ENCODE peak calls at places on chromosomes 11 and 22, in nine cellular contexts. H, L, E, Z, V, S, J, R and M are unnamed samples.
A peak's percentile ranks its signal among the peaks of the same experiment; 100 is the strongest.

GRCh38 chr11:12079726-12080556 is 30.4 kb upstream of the MICAL2 start:
- DNase-seq in L (peak; percentile 30), R (peak; percentile 49), J (no peak), Z (peak; percentile 55), V (peak; percentile 50), E (peak; percentile 51), S (no peak), H (peak; percentile 84), M (peak; percentile 44)

GRCh38 chr22:32341122-32341740 is 16.4 kb upstream of the RFPL3 start:
- DNase-seq in L (no peak), R (no peak), Z (no peak), S (no peak), H (no peak), E (peak; percentile 7), V (peak; percentile 17), J (no peak), M (no peak)

GRCh38 chr11:86511086-86511551 is 136.4 kb downstream of the CCDC81 start:
- DNase-seq in R (no peak), J (no peak), H (no peak), Z (no peak), V (no peak), S (no peak), E (no peak), L (no peak), M (no peak)

GRCh38 chr11:26712497-26712896 is 9.4 kb downstream of the SLC5A12 start:
- DNase-seq in J (no peak), L (no peak), H (no peak), V (no peak), E (no peak), S (no peak), Z (no peak), R (no peak), M (no peak)

GRCh38 chr11:10651579-10652361 is 41.8 kb downstream of the IRAG1 start:
- DNase-seq in E (no peak), J (no peak), S (no peak), R (no peak), H (no peak), L (no peak), Z (no peak), V (no peak), M (no peak)

GRCh38 chr11:13229136-13229535 is 48.5 kb upstream of the BMAL1 start:
- DNase-seq in E (no peak), H (no peak), S (no peak), Z (no peak), L (no peak), V (no peak), R (no peak), J (no peak), M (no peak)

GRCh38 chr11:8296872-8297271 is 33.2 kb upstream of the LMO1 start:
- DNase-seq in V (no peak), R (no peak), E (no peak), L (no peak), J (no peak), Z (no peak), S (no peak), H (no peak), M (no peak)

GRCh38 chr11:35390737-35391682 is 28.3 kb downstream of the SLC1A2 start:
- DNase-seq in L (peak; percentile 35), Z (no peak), E (no peak), J (no peak), S (no peak), V (peak; percentile 59), H (no peak), R (no peak), M (no peak)

GRCh38 chr11:18312012-18312411 is 9.9 kb downstream of the HPS5 start:
- DNase-seq in E (no peak), L (no peak), H (no peak), V (no peak), Z (no peak), S (no peak), J (no peak), R (no peak), M (no peak)

GRCh38 chr11:119433369-119433749 is 10.4 kb upstream of the THY1 start:
- DNase-seq in J (no peak), V (no peak), E (no peak), S (no peak), H (no peak), Z (no peak), R (no peak), L (no peak), M (no peak)

GRCh38 chr22:33620085-33620484 is 300.2 kb downstream of the LARGE1 start:
- DNase-seq in R (no peak), V (no peak), Z (no peak), E (no peak), H (no peak), S (no peak), J (no peak), L (no peak), M (no peak)

GRCh38 chr22:19721486-19722172 is 1.7 kb upstream of the GP1BB start:
- DNase-seq in V (no peak), R (no peak), E (no peak), Z (no peak), S (no peak), L (no peak), J (no peak), H (no peak), M (no peak)

GRCh38 chr22:30695351-30695762 is 683 bp downstream of the OSBP2 start:
- DNase-seq in J (no peak), V (no peak), R (no peak), S (no peak), Z (peak; percentile 37), H (peak; percentile 24), L (no peak), E (peak; percentile 39), M (peak; percentile 44)

GRCh38 chr22:36327922-36328551 is 59.7 kb downstream of the MYH9 start:
- DNase-seq in H (peak; percentile 76), V (no peak), S (no peak), L (peak; percentile 66), Z (peak; percentile 59), E (no peak), J (no peak), R (no peak), M (no peak)

GRCh38 chr22:19526702-19527111 is 2.5 kb upstream of the CLDN5 start:
- DNase-seq in R (no peak), E (no peak), V (no peak), Z (no peak), S (no peak), L (no peak), H (no peak), J (no peak), M (no peak)

GRCh38 chr11:130720232-130720787 is 196.0 kb downstream of the SNX19 start:
- DNase-seq in E (no peak), V (no peak), H (no peak), J (no peak), R (no peak), Z (no peak), S (no peak), L (no peak), M (no peak)

GRCh38 chr22:19961201-19961580 is 19.6 kb upstream of the TXNRD2 start:
- DNase-seq in E (no peak), Z (no peak), S (no peak), J (no peak), R (no peak), L (no peak), H (no peak), V (no peak), M (no peak)

GRCh38 chr11:46710821-46711269 is 8.2 kb upstream of the F2 start:
- DNase-seq in V (no peak), S (peak; percentile 92), H (peak; percentile 82), Z (peak; percentile 89), L (no peak), J (no peak), R (peak; percentile 68), E (peak; percentile 70), M (peak; percentile 57)

GRCh38 chr11:8291421-8292350 is 28.0 kb upstream of the LMO1 start:
- DNase-seq in S (no peak), L (peak; percentile 4), R (no peak), J (no peak), V (no peak), E (no peak), H (no peak), Z (no peak), M (no peak)

GRCh38 chr22:38774496-38775166 is 18.8 kb upstream of the SUN2 start:
- DNase-seq in R (no peak), H (no peak), S (no peak), Z (no peak), E (no peak), J (no peak), V (no peak), L (no peak), M (no peak)
- TF ChIP-seq POLR2A in R (no peak), H (no peak), S (no peak), Z (no peak), E (no peak), J (no peak), V (no peak), L (no peak), M (no peak)

DNA sequence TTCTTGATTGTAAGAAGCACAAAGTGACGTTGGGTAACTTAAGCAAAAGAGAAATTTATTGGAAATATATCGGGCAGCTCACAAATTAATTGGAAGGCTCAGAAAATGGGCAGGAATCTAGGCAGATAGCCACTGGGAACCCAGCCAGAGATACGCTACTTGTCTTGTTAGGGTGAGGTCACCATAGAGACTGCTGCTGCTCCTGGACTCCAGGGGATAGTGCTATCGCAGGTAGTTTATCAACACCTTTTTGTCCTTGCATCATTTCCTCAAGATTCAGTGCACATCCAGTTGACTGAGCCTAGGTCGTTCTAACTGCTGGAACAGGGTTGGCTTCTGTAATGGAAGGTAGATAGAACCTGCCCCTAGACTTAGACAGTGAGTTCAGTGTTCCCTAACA is 19.6 kb downstream of the AMOTL1 start:
- DNase-seq in R (no peak), Z (peak; percentile 52), J (no peak), E (peak; percentile 35), H (no peak), S (no peak), L (peak; percentile 73), V (no peak), M (no peak)
- H3K4me1 ChIP-seq in R (peaks cover 10% of the 10 kb centered on the region), Z (no peaks in the 10 kb centered on the region), J (peaks cover 95% of the 10 kb centered on the region), E (peaks cover 8% of the 10 kb centered on the region), H (no peaks in the 10 kb centered on the region), S (peaks cover 87% of the 10 kb centered on the region), L (peaks cover 63% of the 10 kb centered on the region), V (peaks cover 80% of the 10 kb centered on the region), M (peaks cover 14% of the 10 kb centered on the region)

GRCh38 chr22:39287076-39287743 is 32.2 kb downstream of the RPL3 start:
- DNase-seq in L (no peak), R (no peak), V (no peak), H (no peak), E (no peak), S (no peak), Z (no peak), J (no peak), M (no peak)
- TF ChIP-seq CTCF in L (no peak), R (no peak), V (no peak), H (no peak), E (no peak), S (no peak), Z (no peak), J (no peak), M (no peak)

DNA sequence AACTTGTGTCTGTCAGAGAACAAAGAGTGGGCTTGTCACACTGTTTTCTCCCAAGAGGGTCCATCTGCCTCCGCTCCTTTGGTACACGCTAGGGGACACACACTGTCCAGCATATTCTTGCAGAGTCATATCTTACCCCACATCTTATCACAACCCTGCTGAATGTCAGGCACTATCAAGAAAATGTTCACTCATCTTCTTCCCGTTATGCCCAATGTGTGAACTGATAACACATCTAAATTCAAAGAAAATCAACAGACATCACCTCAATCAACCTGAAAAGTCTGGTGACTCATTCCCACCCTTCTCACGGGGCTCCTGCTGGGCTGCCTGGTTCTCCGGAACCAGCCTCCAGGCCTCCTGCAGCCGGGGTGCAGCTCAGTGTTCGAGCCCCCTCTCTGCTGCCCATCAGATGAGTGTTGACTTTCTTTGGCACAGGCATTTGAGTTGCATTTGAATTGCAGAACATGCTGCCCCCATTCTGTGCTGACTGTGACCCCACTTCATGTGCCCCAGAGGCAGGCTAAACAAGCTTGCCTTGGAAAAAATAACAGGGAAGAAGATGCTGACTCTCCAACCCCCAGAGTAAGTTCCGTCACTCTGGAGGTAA is 19.4 kb downstream of the GRAP2 start:
- DNase-seq in R (no peak), Z (no peak), H (no peak), E (no peak), J (no peak), L (no peak), V (no peak), S (no peak), M (no peak)
- TF ChIP-seq POLR2A in R (no peak), Z (no peak), H (no peak), E (no peak), J (no peak), L (no peak), V (no peak), S (no peak), M (no peak)